ENCODE peak calls at places on chromosomes 7 and 10, in nine cellular contexts. One of them, this sample, is unnamed.

GRCh38 chr10:30999084-30999712 is 32.5 kb downstream of the ZNF438 start:
- DNase-seq in HCT116: no peak
- DNase-seq in PC-3: peak
- DNase-seq in PC-9: no peak
- DNase-seq in mammary epithelial cell: peak
- DNase-seq in fibroblast of lung: no peak
- DNase-seq in GM23248: peak
- DNase-seq in hepatocyte: peak
- DNase-seq in MM.1S: no peak
- DNase-seq in this sample: no peak

GRCh38 chr10:129883637-129884389 is 80.3 kb downstream of the EBF3 start:
- DNase-seq in HCT116: no peak
- DNase-seq in PC-3: no peak
- DNase-seq in PC-9: no peak
- DNase-seq in mammary epithelial cell: no peak
- DNase-seq in fibroblast of lung: no peak
- DNase-seq in GM23248: no peak
- DNase-seq in hepatocyte: no peak
- DNase-seq in MM.1S: no peak
- DNase-seq in this sample: no peak

GRCh38 chr10:132610071-132610701 is 72.6 kb downstream of the INPP5A start:
- DNase-seq in HCT116: no peak
- DNase-seq in PC-3: no peak
- DNase-seq in PC-9: no peak
- DNase-seq in mammary epithelial cell: no peak
- DNase-seq in fibroblast of lung: no peak
- DNase-seq in GM23248: no peak
- DNase-seq in hepatocyte: no peak
- DNase-seq in MM.1S: no peak
- DNase-seq in this sample: no peak

GRCh38 chr7:26227987-26228386 is 26.4 kb downstream of the CBX3 start:
- DNase-seq in HCT116: no peak
- DNase-seq in PC-3: no peak
- DNase-seq in PC-9: no peak
- DNase-seq in mammary epithelial cell: no peak
- DNase-seq in fibroblast of lung: no peak
- DNase-seq in GM23248: no peak
- DNase-seq in hepatocyte: no peak
- DNase-seq in MM.1S: no peak
- DNase-seq in this sample: no peak

GRCh38 chr10:1034758-1035157 is 9.1 kb upstream of the IDI2 start:
- DNase-seq in HCT116: no peak
- DNase-seq in PC-3: no peak
- DNase-seq in PC-9: no peak
- DNase-seq in mammary epithelial cell: no peak
- DNase-seq in fibroblast of lung: no peak
- DNase-seq in GM23248: no peak
- DNase-seq in hepatocyte: no peak
- DNase-seq in MM.1S: no peak
- DNase-seq in this sample: no peak

GRCh38 chr10:73810735-73811465 is 498 bp downstream of the NDST2 start:
- DNase-seq in HCT116: no peak
- DNase-seq in PC-3: peak
- DNase-seq in PC-9: peak
- DNase-seq in mammary epithelial cell: no peak
- DNase-seq in fibroblast of lung: peak
- DNase-seq in GM23248: peak
- DNase-seq in hepatocyte: peak
- DNase-seq in MM.1S: peak
- DNase-seq in this sample: no peak

GRCh38 chr7:13091974-13092707 is 404.7 kb downstream of the ARL4A start:
- DNase-seq in HCT116: no peak
- DNase-seq in PC-3: no peak
- DNase-seq in PC-9: no peak
- DNase-seq in mammary epithelial cell: no peak
- DNase-seq in fibroblast of lung: no peak
- DNase-seq in GM23248: no peak
- DNase-seq in hepatocyte: no peak
- DNase-seq in MM.1S: no peak
- DNase-seq in this sample: no peak

GRCh38 chr10:60006046-60006445 is 99.7 kb upstream of the CCDC6 start:
- DNase-seq in HCT116: no peak
- DNase-seq in PC-3: no peak
- DNase-seq in PC-9: no peak
- DNase-seq in mammary epithelial cell: peak
- DNase-seq in fibroblast of lung: peak
- DNase-seq in GM23248: no peak
- DNase-seq in hepatocyte: no peak
- DNase-seq in MM.1S: no peak
- DNase-seq in this sample: no peak

GRCh38 chr7:7331523-7331922 is 149.2 kb downstream of the C1GALT1 start:
- DNase-seq in HCT116: no peak
- DNase-seq in PC-3: no peak
- DNase-seq in PC-9: no peak
- DNase-seq in mammary epithelial cell: no peak
- DNase-seq in fibroblast of lung: no peak
- DNase-seq in GM23248: no peak
- DNase-seq in hepatocyte: no peak
- DNase-seq in MM.1S: no peak
- DNase-seq in this sample: no peak

GRCh38 chr7:87058739-87059524 is 522 bp downstream of the ELAPOR2 start:
- DNase-seq in HCT116: no peak
- DNase-seq in PC-3: no peak
- DNase-seq in PC-9: peak
- DNase-seq in mammary epithelial cell: no peak
- DNase-seq in fibroblast of lung: no peak
- DNase-seq in GM23248: peak
- DNase-seq in hepatocyte: peak
- DNase-seq in MM.1S: peak
- DNase-seq in this sample: no peak

GRCh38 chr10:129471447-129471846 is 4.4 kb downstream of the MGMT start:
- DNase-seq in HCT116: no peak
- DNase-seq in PC-3: no peak
- DNase-seq in PC-9: no peak
- DNase-seq in mammary epithelial cell: no peak
- DNase-seq in fibroblast of lung: no peak
- DNase-seq in GM23248: no peak
- DNase-seq in hepatocyte: no peak
- DNase-seq in MM.1S: no peak
- DNase-seq in this sample: no peak

GRCh38 chr10:1101946-1102345 is 45.8 kb downstream of the WDR37 start:
- DNase-seq in HCT116: no peak
- DNase-seq in PC-3: no peak
- DNase-seq in PC-9: no peak
- DNase-seq in mammary epithelial cell: no peak
- DNase-seq in fibroblast of lung: no peak
- DNase-seq in GM23248: no peak
- DNase-seq in hepatocyte: no peak
- DNase-seq in MM.1S: no peak
- DNase-seq in this sample: no peak

GRCh38 chr10:103590744-103591291 is 97.3 kb downstream of the NEURL1 start:
- DNase-seq in HCT116: no peak
- DNase-seq in PC-3: no peak
- DNase-seq in PC-9: no peak
- DNase-seq in mammary epithelial cell: no peak
- DNase-seq in fibroblast of lung: no peak
- DNase-seq in GM23248: no peak
- DNase-seq in hepatocyte: no peak
- DNase-seq in MM.1S: no peak
- DNase-seq in this sample: no peak

GRCh38 chr7:128168667-128169210 is 72.3 kb upstream of the LEP start:
- DNase-seq in HCT116: no peak
- DNase-seq in PC-3: no peak
- DNase-seq in PC-9: peak
- DNase-seq in mammary epithelial cell: peak
- DNase-seq in fibroblast of lung: peak
- DNase-seq in GM23248: peak
- DNase-seq in hepatocyte: peak
- DNase-seq in MM.1S: no peak
- DNase-seq in this sample: no peak

GRCh38 chr10:8712653-8713052 is 658.2 kb downstream of the GATA3 start:
- DNase-seq in HCT116: no peak
- DNase-seq in PC-3: peak
- DNase-seq in PC-9: no peak
- DNase-seq in mammary epithelial cell: no peak
- DNase-seq in fibroblast of lung: no peak
- DNase-seq in GM23248: no peak
- DNase-seq in hepatocyte: no peak
- DNase-seq in MM.1S: no peak
- DNase-seq in this sample: no peak

GRCh38 chr10:124537166-124537725 is 75.6 kb downstream of the LHPP start:
- DNase-seq in HCT116: no peak
- DNase-seq in PC-3: no peak
- DNase-seq in PC-9: no peak
- DNase-seq in mammary epithelial cell: no peak
- DNase-seq in fibroblast of lung: no peak
- DNase-seq in GM23248: no peak
- DNase-seq in hepatocyte: no peak
- DNase-seq in MM.1S: no peak
- DNase-seq in this sample: no peak

DNA sequence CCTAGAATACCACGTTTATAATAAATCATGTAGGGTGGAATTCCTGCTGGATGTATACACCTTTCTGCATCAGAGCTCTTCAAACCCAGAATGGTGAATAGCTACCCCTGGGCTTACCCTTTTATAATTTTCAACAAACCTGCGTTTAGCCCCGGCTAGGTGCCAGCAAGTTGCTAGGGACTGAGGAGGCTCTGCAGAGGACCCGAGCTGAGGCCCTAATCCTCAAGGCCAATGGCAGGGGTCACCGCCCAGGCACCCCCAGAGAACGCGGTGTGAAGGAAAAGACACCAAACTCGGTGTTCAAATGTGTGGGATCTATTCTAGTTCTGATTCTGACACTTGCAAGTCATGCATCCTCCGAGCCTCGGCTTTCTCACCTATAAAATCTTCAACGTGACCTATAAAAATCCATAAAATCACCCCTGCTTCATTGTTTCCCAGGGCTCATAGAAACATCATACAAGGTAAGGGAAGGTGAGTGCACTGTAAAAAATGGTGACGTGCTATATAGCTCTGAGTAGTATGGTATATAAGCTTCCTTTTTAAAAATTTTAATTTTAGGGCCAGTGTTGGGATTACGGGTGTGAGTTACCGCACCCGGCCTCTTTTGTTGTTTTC is 2.5 kb upstream of the ANXA11 start:
- DNase-seq in HCT116: no peak
- DNase-seq in PC-3: peak
- DNase-seq in PC-9: no peak
- DNase-seq in mammary epithelial cell: no peak
- DNase-seq in fibroblast of lung: no peak
- DNase-seq in GM23248: no peak
- DNase-seq in hepatocyte: no peak
- DNase-seq in MM.1S: no peak
- DNase-seq in this sample: no peak
- TF ChIP-seq EZH2 in HCT116: no peak
- TF ChIP-seq EZH2 in PC-3: no peak
- TF ChIP-seq EZH2 in PC-9: no peak
- TF ChIP-seq EZH2 in mammary epithelial cell: no peak
- TF ChIP-seq EZH2 in fibroblast of lung: no peak
- TF ChIP-seq EZH2 in GM23248: no peak
- TF ChIP-seq EZH2 in hepatocyte: no peak
- TF ChIP-seq EZH2 in MM.1S: no peak
- TF ChIP-seq EZH2 in this sample: no peak

DNA sequence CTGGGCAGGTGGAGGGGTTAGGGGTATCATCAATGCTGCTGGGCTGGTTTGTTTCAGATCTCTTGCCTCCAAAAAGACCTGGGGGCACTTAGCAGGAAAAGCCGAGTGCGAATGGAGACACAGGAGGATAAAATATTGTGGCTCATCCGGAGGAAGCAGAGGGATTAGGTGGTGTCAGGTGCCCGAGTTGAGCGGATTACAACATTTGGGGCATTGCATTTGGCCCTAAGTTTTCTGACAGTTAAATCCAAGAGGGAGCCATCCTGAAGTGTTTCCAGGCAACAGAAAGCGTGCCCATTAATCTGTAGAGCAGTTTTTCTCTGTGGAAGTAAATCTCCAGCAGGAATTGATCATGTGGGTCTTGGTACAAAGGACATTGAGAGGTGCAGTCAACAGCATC is 85.9 kb downstream of the CDH23 start:
- DNase-seq in HCT116: no peak
- DNase-seq in PC-3: no peak
- DNase-seq in PC-9: no peak
- DNase-seq in mammary epithelial cell: no peak
- DNase-seq in fibroblast of lung: no peak
- DNase-seq in GM23248: no peak
- DNase-seq in hepatocyte: no peak
- DNase-seq in MM.1S: no peak
- DNase-seq in this sample: no peak
- H3K4me3 ChIP-seq in HCT116: no peak
- H3K4me3 ChIP-seq in PC-3: no peak
- H3K4me3 ChIP-seq in PC-9: no peak
- H3K4me3 ChIP-seq in mammary epithelial cell: no peak
- H3K4me3 ChIP-seq in fibroblast of lung: no peak
- H3K4me3 ChIP-seq in GM23248: no peak
- H3K4me3 ChIP-seq in hepatocyte: no peak
- H3K4me3 ChIP-seq in MM.1S: no peak
- H3K4me3 ChIP-seq in this sample: no peak

DNA sequence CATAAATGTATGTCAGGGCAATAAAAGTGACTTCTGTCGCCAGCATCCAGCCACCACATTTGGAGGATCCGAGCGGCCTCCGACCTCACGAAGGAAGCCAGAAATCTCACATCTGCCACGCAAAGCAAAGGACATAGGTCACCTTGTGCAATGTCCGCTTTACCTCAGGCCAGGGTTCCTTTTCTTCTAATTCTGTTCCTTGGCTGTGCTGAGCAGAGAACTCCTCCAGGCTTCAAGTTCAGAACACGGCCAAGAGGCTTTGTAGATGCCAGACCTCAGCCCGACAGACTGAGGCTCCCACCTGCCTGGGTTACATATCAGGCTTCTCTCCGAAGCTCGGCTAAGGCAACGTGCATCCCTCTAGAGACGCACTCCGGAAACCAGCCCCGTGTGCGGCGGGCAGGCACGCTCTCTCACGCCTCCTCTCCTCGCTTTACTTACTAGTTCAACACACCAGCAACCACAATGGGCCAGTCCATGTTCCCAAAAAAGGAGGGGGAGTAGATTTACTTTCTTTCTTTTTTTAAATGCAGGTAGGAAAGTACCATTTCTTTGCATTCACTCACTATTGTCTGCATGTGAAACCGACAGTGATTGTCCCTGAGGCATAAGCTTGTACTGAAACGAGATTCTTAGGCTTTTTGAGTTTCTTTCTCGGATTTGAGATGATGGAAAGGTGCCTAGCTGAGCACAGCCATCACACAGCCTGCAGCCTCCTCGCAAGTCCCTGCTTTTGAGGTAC is 122.4 kb upstream of the AFAP1L2 start:
- DNase-seq in HCT116: peak
- DNase-seq in PC-3: peak
- DNase-seq in PC-9: peak
- DNase-seq in mammary epithelial cell: peak
- DNase-seq in fibroblast of lung: peak
- DNase-seq in GM23248: peak
- DNase-seq in hepatocyte: peak
- DNase-seq in MM.1S: peak
- DNase-seq in this sample: peak
- TF ChIP-seq EZH2 in HCT116: no peak
- TF ChIP-seq EZH2 in PC-3: no peak
- TF ChIP-seq EZH2 in PC-9: no peak
- TF ChIP-seq EZH2 in mammary epithelial cell: no peak
- TF ChIP-seq EZH2 in fibroblast of lung: no peak
- TF ChIP-seq EZH2 in GM23248: no peak
- TF ChIP-seq EZH2 in hepatocyte: no peak
- TF ChIP-seq EZH2 in MM.1S: no peak
- TF ChIP-seq EZH2 in this sample: no peak

GRCh38 chr7:99380032-99380822 is 5.7 kb downstream of the ARPC1B start:
- DNase-seq in HCT116: no peak
- DNase-seq in PC-3: no peak
- DNase-seq in PC-9: no peak
- DNase-seq in mammary epithelial cell: peak
- DNase-seq in fibroblast of lung: peak
- DNase-seq in GM23248: peak
- DNase-seq in hepatocyte: no peak
- DNase-seq in MM.1S: no peak
- DNase-seq in this sample: no peak
- H3K4me3 ChIP-seq in HCT116: no peak
- H3K4me3 ChIP-seq in PC-3: no peak
- H3K4me3 ChIP-seq in PC-9: no peak
- H3K4me3 ChIP-seq in mammary epithelial cell: no peak
- H3K4me3 ChIP-seq in fibroblast of lung: no peak
- H3K4me3 ChIP-seq in GM23248: peak
- H3K4me3 ChIP-seq in hepatocyte: no peak
- H3K4me3 ChIP-seq in MM.1S: peak
- H3K4me3 ChIP-seq in this sample: peak

This sample was measured in SK-N-MC.